ENCODE peak calls at places on chromosomes 13 and 19, in four cellular contexts. Y is tibial nerve, K is A549, S is IMR-90. D is an unnamed sample.

GRCh38 chr19:39407644-39408391 is 1.2 kb downstream of the ZFP36 start:
- DNase-seq in S (no peak), K (no peak), Y (no peak), D (peak; percentile 70)

GRCh38 chr19:39126593-39127187 is 1.1 kb downstream of the PAK4 start:
- DNase-seq in K (peak; percentile 100), S (no peak), Y (no peak), D (peak; percentile 26)

GRCh38 chr19:10979950-10980349 is 19.1 kb downstream of the SMARCA4 start:
- DNase-seq in S (no peak), Y (no peak), K (no peak), D (no peak)

GRCh38 chr19:42069619-42070293 is at the start of gene GRIK5:
- DNase-seq in S (no peak), Y (no peak), K (no peak), D (no peak)

GRCh38 chr13:75771818-75772217 is 135.7 kb downstream of the LMO7 start:
- DNase-seq in Y (no peak), K (peak; percentile 27), S (peak; percentile 91), D (no peak)

GRCh38 chr13:36332986-36333385 is 13.2 kb downstream of the SPART start:
- DNase-seq in S (peak; percentile 59), K (no peak), Y (no peak), D (no peak)

GRCh38 chr13:21050288-21051197 is 10.8 kb downstream of the LATS2 start:
- DNase-seq in S (no peak), Y (no peak), K (no peak), D (no peak)

GRCh38 chr13:28837111-28837510 is 17.0 kb downstream of the MTUS2 start:
- DNase-seq in K (no peak), Y (no peak), S (no peak), D (no peak)

GRCh38 chr19:39471756-39472536 is 8.7 kb upstream of the TIMM50 start:
- DNase-seq in Y (no peak), K (no peak), S (no peak), D (no peak)

GRCh38 chr13:67013709-67014108 is 216.4 kb downstream of the PCDH9 start:
- DNase-seq in Y (no peak), K (no peak), S (no peak), D (no peak)

GRCh38 chr13:50451609-50452008 is 391.9 kb downstream of the DLEU7 start:
- DNase-seq in K (no peak), Y (no peak), S (no peak), D (no peak)

GRCh38 chr19:57558525-57558924 is 1.1 kb downstream of the ZNF550 start:
- DNase-seq in S (peak; percentile 35), Y (no peak), K (no peak), D (peak; percentile 39)

GRCh38 chr13:97600438-97601080 is 166.6 kb downstream of the RAP2A start:
- DNase-seq in S (peak; percentile 80), Y (no peak), K (no peak), D (peak; percentile 27)

GRCh38 chr13:109844396-109844795 is 58.0 kb upstream of the IRS2 start:
- DNase-seq in S (peak; percentile 73), K (no peak), Y (no peak), D (no peak)

GRCh38 chr13:96621634-96622033 is 372.6 kb downstream of the OXGR1 start:
- DNase-seq in K (no peak), Y (no peak), S (no peak), D (no peak)

GRCh38 chr13:21911916-21912315 is 241.0 kb downstream of the FGF9 start:
- DNase-seq in S (no peak), Y (no peak), K (no peak), D (no peak)

GRCh38 chr19:10896851-10897526 is 25.6 kb downstream of the CARM1 start:
- DNase-seq in Y (no peak), S (peak; percentile 69), K (no peak), D (peak; percentile 57)

GRCh38 chr13:71260246-71260645 is 606.8 kb downstream of the DACH1 start:
- DNase-seq in K (no peak), Y (no peak), S (no peak), D (no peak)
- TF ChIP-seq POLR2A in K (no peak), Y (no peak), S (no peak), D (no peak)

GRCh38 chr19:55618426-55618825 is 5.9 kb downstream of the ZNF784 start:
- DNase-seq in Y (no peak), S (no peak), K (no peak), D (no peak)
- TF ChIP-seq POLR2A in Y (no peak), S (no peak), K (no peak), D (no peak)

GRCh38 chr19:21460686-21461085 is 44.7 kb upstream of the ZNF429 start:
- DNase-seq in Y (no peak), K (no peak), S (no peak), D (no peak)

GRCh38 chr19:21466627-21467026 is 38.8 kb upstream of the ZNF429 start:
- DNase-seq in K (no peak), S (no peak), Y (no peak), D (no peak)

GRCh38 chr19:21468791-21469190 is 36.6 kb upstream of the ZNF429 start:
- DNase-seq in S (no peak), K (no peak), Y (no peak), D (no peak)

GRCh38 chr19:21462540-21462939 is 42.9 kb upstream of the ZNF429 start:
- DNase-seq in Y (no peak), K (no peak), S (no peak), D (no peak)

GRCh38 chr19:21463449-21464105 is 41.8 kb upstream of the ZNF429 start:
- DNase-seq in S (no peak), K (no peak), Y (no peak), D (no peak)
- TF ChIP-seq POLR2A in S (no peak), K (no peak), Y (no peak), D (no peak)

GRCh38 chr13:99237981-99238662 is 20.1 kb downstream of the GPR18 start:
- DNase-seq in Y (no peak), S (no peak), K (no peak), D (no peak)
- TF ChIP-seq POLR2A in Y (no peak), S (no peak), K (no peak), D (no peak)

GRCh38 chr13:111511219-111511732 is 190.8 kb downstream of the TEX29 start:
- DNase-seq in Y (no peak), S (no peak), K (no peak), D (no peak)
- TF ChIP-seq POLR2A in Y (no peak), S (no peak), K (no peak), D (no peak)

GRCh38 chr19:3969435-3970312 is 1.2 kb downstream of the DAPK3 start:
- DNase-seq in S (peak; percentile 82), Y (no peak), K (peak; percentile 46), D (no peak)

GRCh38 chr19:3966051-3967017 is 4.6 kb downstream of the DAPK3 start:
- DNase-seq in S (no peak), Y (no peak), K (no peak), D (no peak)

GRCh38 chr19:3970808-3971598 is at the start of gene DAPK3:
- DNase-seq in S (peak; percentile 97), K (peak; percentile 75), Y (peak; percentile 94), D (peak; percentile 98)

GRCh38 chr19:3970313-3970807 is 539 bp downstream of the DAPK3 start:
- DNase-seq in Y (no peak), K (no peak), S (no peak), D (no peak)

GRCh38 chr19:3968556-3969434 is 2.1 kb downstream of the DAPK3 start:
- DNase-seq in Y (peak; percentile 79), S (peak; percentile 100), K (peak; percentile 81), D (no peak)
- TF ChIP-seq POLR2A in Y (peak; percentile 56), S (peak; percentile 54), K (no peak), D (no peak)

GRCh38 chr19:14006766-14007562 is 844 bp upstream of the RFX1 start:
- DNase-seq in S (no peak), Y (no peak), K (peak; percentile 36), D (peak; percentile 97)
- TF ChIP-seq POLR2A in S (peak; percentile 73), Y (peak; percentile 36), K (no peak), D (peak; percentile 83)

D was measured in erythroblast.